ENCODE peak calls at places on chromosomes 6 and 20, in six cellular contexts. W is psoas muscle; N is left lung; X is heart left ventricle; G is keratinocyte; A is CD4-positive, alpha-beta T cell. Q is an unnamed sample.

GRCh38 chr6:40893021-40893420 is 146.0 kb downstream of the UNC5CL start:
- DNase-seq in W (no peak), N (no peak), X (no peak), G (no peak), A (no peak), Q (no peak)

GRCh38 chr6:139341060-139341459 is 33.4 kb downstream of the CITED2 start:
- DNase-seq in W (no peak), N (no peak), X (no peak), G (no peak), A (no peak), Q (no peak)

GRCh38 chr6:6629416-6629815 is 40.9 kb downstream of the LY86 start:
- DNase-seq in W (no peak), N (no peak), X (no peak), G (no peak), A (no peak), Q (no peak)

GRCh38 chr6:151288711-151289398 is 49.1 kb downstream of the AKAP12 start:
- DNase-seq in W (no peak), N (no peak), X (no peak), G (no peak), A (no peak), Q (no peak)

GRCh38 chr20:63498950-63499332 is at the start of gene EEF1A2:
- DNase-seq in W (peak; percentile 76), N (no peak), X (peak; percentile 86), G (no peak), A (no peak), Q (peak; percentile 68)

GRCh38 chr20:64246616-64247311 is 8.8 kb upstream of the PCMTD2 start:
- DNase-seq in W (no peak), N (no peak), X (no peak), G (no peak), A (no peak), Q (peak; percentile 52)

GRCh38 chr20:13348301-13349239 is 127.5 kb downstream of the ISM1 start:
- DNase-seq in W (no peak), N (no peak), X (no peak), G (no peak), A (no peak), Q (no peak)

GRCh38 chr6:75612921-75613534 is 11.3 kb downstream of the SENP6 start:
- DNase-seq in W (no peak), N (no peak), X (no peak), G (no peak), A (no peak), Q (no peak)

GRCh38 chr6:43181621-43181941 is 415 bp upstream of the CUL9 start:
- DNase-seq in W (no peak), N (no peak), X (no peak), G (no peak), A (no peak), Q (no peak)

GRCh38 chr6:101401792-101402617 is 8.5 kb downstream of the GRIK2 start:
- DNase-seq in W (no peak), N (no peak), X (peak; percentile 62), G (no peak), A (no peak), Q (peak; percentile 55)

GRCh38 chr20:21125072-21125848 is 622 bp upstream of the KIZ start:
- DNase-seq in W (peak; percentile 43), N (no peak), X (no peak), G (peak; percentile 5), A (no peak), Q (no peak)

GRCh38 chr6:163600781-163601180 is 186.3 kb downstream of the QKI start:
- DNase-seq in W (no peak), N (no peak), X (no peak), G (no peak), A (no peak), Q (no peak)

GRCh38 chr6:45416700-45417099 is 39.0 kb upstream of the SUPT3H start:
- DNase-seq in W (no peak), N (no peak), X (no peak), G (no peak), A (no peak), Q (no peak)

GRCh38 chr20:53316221-53316937 is 277.3 kb downstream of the ZNF217 start:
- DNase-seq in W (no peak), N (no peak), X (no peak), G (no peak), A (no peak), Q (no peak)

GRCh38 chr6:1904898-1905297 is 295.2 kb downstream of the FOXC1 start:
- DNase-seq in W (no peak), N (no peak), X (no peak), G (no peak), A (no peak), Q (no peak)

GRCh38 chr6:14472964-14473363 is 355.4 kb downstream of the CD83 start:
- DNase-seq in W (no peak), N (no peak), X (no peak), G (no peak), A (no peak), Q (no peak)

GRCh38 chr20:47198254-47198671 is 158.2 kb downstream of the ZMYND8 start:
- DNase-seq in W (no peak), N (no peak), X (no peak), G (no peak), A (no peak), Q (no peak)

GRCh38 chr20:11034025-11034424 is 360.2 kb upstream of the JAG1 start:
- DNase-seq in W (no peak), N (no peak), X (no peak), G (no peak), A (no peak), Q (no peak)

GRCh38 chr6:1792989-1793388 is 183.3 kb downstream of the FOXC1 start:
- DNase-seq in W (no peak), N (no peak), X (no peak), G (no peak), A (no peak), Q (no peak)

GRCh38 chr20:50844430-50845100 is 49.7 kb downstream of the BCAS4 start:
- DNase-seq in W (no peak), N (no peak), X (no peak), G (peak; percentile 100), A (no peak), Q (no peak)

GRCh38 chr6:10429638-10430427 is 15.0 kb upstream of the TFAP2A start:
- DNase-seq in W (no peak), N (no peak), X (no peak), G (no peak), A (no peak), Q (no peak)

GRCh38 chr20:48772183-48772976 is 55.4 kb downstream of the PREX1 start:
- DNase-seq in W (peak; percentile 46), N (peak; percentile 82), X (peak; percentile 88), G (no peak), A (no peak), Q (peak; percentile 81)

GRCh38 chr20:3663858-3664257 is 659 bp upstream of the GFRA4 start:
- DNase-seq in W (no peak), N (no peak), X (no peak), G (no peak), A (no peak), Q (no peak)

GRCh38 chr6:67393356-67393755 is 1241.7 kb upstream of the ADGRB3 start:
- DNase-seq in W (no peak), N (no peak), X (no peak), G (no peak), A (no peak), Q (no peak)

GRCh38 chr6:103855750-103856149 is 1004.0 kb downstream of the HACE1 start:
- DNase-seq in W (no peak), N (no peak), X (no peak), G (no peak), A (no peak), Q (no peak)

DNA sequence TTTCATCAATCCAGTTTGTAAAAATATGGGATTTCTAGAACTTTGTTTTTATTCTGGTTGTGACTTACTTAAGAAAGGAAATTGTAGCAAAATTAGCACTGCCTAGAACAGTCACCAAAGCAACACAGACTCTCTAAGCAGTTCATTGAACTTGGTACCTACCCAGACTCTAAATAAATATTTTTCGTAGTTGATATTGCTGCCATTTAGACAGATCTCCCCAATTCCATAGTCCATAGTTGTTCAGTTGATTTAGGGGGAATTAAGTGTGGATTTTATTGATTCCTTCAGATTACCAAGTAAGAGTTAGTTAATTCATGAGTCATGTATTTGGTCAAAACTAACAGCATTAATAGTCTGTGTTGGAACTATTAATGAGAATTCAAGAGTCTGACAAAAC is 822.5 kb downstream of the DHX35 start:
- DNase-seq in W (no peak), N (no peak), X (no peak), G (no peak), A (no peak), Q (no peak)
- H3K27ac ChIP-seq in W (no peak overlapping the region), N (no peak overlapping the region), X (no peak overlapping the region), G (no peak overlapping the region), A (no peak overlapping the region), Q (no peak overlapping the region)

GRCh38 chr20:45329497-45330319 is 18.5 kb downstream of the SDC4 start:
- DNase-seq in W (no peak), N (no peak), X (no peak), G (peak; percentile 54), A (no peak), Q (peak; percentile 78)
- H3K27ac ChIP-seq in W (peak overlapping the region; percentile 14), N (no peak overlapping the region), X (no peak overlapping the region), G (no peak overlapping the region), A (no peak overlapping the region), Q (no peak overlapping the region)

GRCh38 chr6:27375613-27376079 is 12.9 kb upstream of the ZNF391 start:
- DNase-seq in W (no peak), N (no peak), X (no peak), G (no peak), A (no peak), Q (no peak)
- H3K27ac ChIP-seq in W (no peak overlapping the region), N (no peak overlapping the region), X (no peak overlapping the region), G (no peak overlapping the region), A (no peak overlapping the region), Q (peak overlapping the region; percentile 83)

DNA sequence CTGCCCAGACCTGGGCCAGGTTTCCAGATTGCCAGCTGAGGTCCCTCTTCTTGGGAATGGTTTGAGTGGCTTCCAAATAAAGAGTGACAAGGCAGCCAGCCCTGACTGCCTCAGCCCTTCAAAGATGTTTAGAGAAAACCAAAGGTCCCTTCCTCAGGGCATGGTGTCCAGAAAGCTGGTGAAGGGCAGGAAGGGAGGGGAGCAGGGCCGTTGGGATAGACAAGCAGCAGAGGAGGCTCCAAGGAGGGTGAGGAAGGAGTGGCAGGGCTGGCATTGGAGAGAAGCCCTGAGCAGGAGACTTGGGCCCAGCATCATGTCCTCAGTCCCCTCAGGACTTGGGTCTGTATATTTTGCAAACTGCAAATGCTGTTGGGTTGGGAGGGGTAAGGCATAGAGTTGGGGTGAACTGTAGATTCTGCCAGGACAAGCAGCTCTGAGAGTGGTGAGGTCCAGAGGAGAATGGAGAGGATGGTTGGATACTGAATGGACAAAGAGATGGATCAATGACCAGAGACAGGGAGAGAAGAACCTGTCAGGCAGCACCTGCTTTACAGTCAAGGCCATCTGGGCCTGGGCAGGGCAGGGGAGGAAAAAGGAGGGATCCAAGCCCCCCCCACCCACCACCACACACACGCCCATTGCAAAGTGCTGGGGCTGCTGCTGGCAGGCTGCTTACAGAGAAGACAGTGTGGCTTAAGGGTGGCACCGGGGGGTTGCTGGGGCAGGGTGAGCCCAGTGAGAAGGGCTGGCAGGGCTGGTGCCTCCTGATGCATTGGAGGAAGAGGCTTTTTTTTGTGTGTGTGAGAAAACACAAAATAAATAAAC is 5.5 kb upstream of the DSN1 start:
- DNase-seq in W (no peak), N (no peak), X (no peak), G (no peak), A (no peak), Q (no peak)
- H3K27ac ChIP-seq in W (no peak overlapping the region), N (no peak overlapping the region), X (no peak overlapping the region), G (no peak overlapping the region), A (no peak overlapping the region), Q (no peak overlapping the region)

GRCh38 chr20:19913927-19914614 is 103.1 kb upstream of the NAA20 start:
- DNase-seq in W (no peak), N (no peak), X (no peak), G (peak; percentile 85), A (no peak), Q (no peak)
- H3K27ac ChIP-seq in W (no peak overlapping the region), N (no peak overlapping the region), X (no peak overlapping the region), G (peak overlapping the region; percentile 85), A (no peak overlapping the region), Q (peak overlapping the region; percentile 72)

Q was measured in upper lobe of right lung.